ENCODE peak calls at places on chromosome 5, in six cellular contexts. X is fibroblast of lung, E is lung, G is uterus, S is heart left ventricle, B is thoracic aorta. Y is an unnamed sample.

GRCh38 chr5:72467987-72468386 is 39.2 kb downstream of the ZNF366 start:
- DNase-seq in B (no peak), G (no peak), X (peak; percentile 80), S (no peak), E (no peak), Y (no peak)

GRCh38 chr5:54438601-54439399 is 16.7 kb upstream of the HSPB3 start:
- DNase-seq in S (no peak), X (no peak), E (no peak), B (no peak), G (no peak), Y (no peak)

GRCh38 chr5:7881816-7882215 is 12.9 kb downstream of the MTRR start:
- DNase-seq in B (no peak), X (no peak), G (no peak), S (no peak), E (no peak), Y (no peak)

GRCh38 chr5:122924203-122924602 is 78.8 kb downstream of the SNX24 start:
- DNase-seq in G (no peak), S (no peak), X (peak; percentile 65), B (no peak), E (no peak), Y (no peak)

GRCh38 chr5:104778-105296 is 12.9 kb downstream of the PLEKHG4B start:
- DNase-seq in G (no peak), X (no peak), E (no peak), S (no peak), B (no peak), Y (no peak)

GRCh38 chr5:143183989-143184388 is 219.5 kb downstream of the NR3C1 start:
- DNase-seq in G (no peak), B (no peak), S (no peak), E (no peak), X (no peak), Y (no peak)

GRCh38 chr5:95861221-95861857 is 38.8 kb upstream of the GLRX start:
- DNase-seq in X (peak; percentile 97), E (peak; percentile 67), S (peak; percentile 68), G (peak; percentile 76), B (peak; percentile 50), Y (peak; percentile 93)

GRCh38 chr5:75363726-75364495 is 26.9 kb downstream of the HMGCR start:
- DNase-seq in S (peak; percentile 52), G (no peak), B (no peak), E (peak; percentile 51), X (peak; percentile 35), Y (no peak)

GRCh38 chr5:160469156-160470144 is 47.8 kb downstream of the PTTG1 start:
- DNase-seq in E (no peak), X (peak; percentile 18), G (no peak), B (no peak), S (no peak), Y (no peak)

GRCh38 chr5:160470437-160471341 is 49.0 kb downstream of the PTTG1 start:
- DNase-seq in B (no peak), G (peak; percentile 15), E (no peak), S (no peak), X (peak; percentile 68), Y (peak; percentile 29)

GRCh38 chr5:160466889-160467554 is 45.4 kb downstream of the PTTG1 start:
- DNase-seq in B (no peak), S (no peak), G (no peak), X (peak; percentile 8), E (no peak), Y (no peak)

GRCh38 chr5:160467555-160468418 is 46.1 kb downstream of the PTTG1 start:
- DNase-seq in G (peak; percentile 21), S (peak; percentile 78), E (peak; percentile 78), B (no peak), X (peak; percentile 79), Y (peak; percentile 72)

GRCh38 chr5:160468576-160468975 is 46.9 kb downstream of the PTTG1 start:
- DNase-seq in S (no peak), E (no peak), B (no peak), X (no peak), G (no peak), Y (no peak)
- H3K4me3 ChIP-seq in S (peak overlapping the region; percentile 55), E (no peak overlapping the region), B (no peak overlapping the region), X (no peak overlapping the region), G (no peak overlapping the region), Y (no peak overlapping the region)

GRCh38 chr5:81820315-81820636 is 69.4 kb upstream of the SSBP2 start:
- DNase-seq in B (no peak), X (no peak), E (no peak), G (no peak), S (no peak), Y (no peak)

GRCh38 chr5:81817086-81817485 is 66.2 kb upstream of the SSBP2 start:
- DNase-seq in S (no peak), B (no peak), G (no peak), X (no peak), E (no peak), Y (no peak)

GRCh38 chr5:81815318-81815717 is 64.4 kb upstream of the SSBP2 start:
- DNase-seq in B (no peak), S (no peak), G (no peak), E (no peak), X (no peak), Y (no peak)

GRCh38 chr5:81817980-81818379 is 67.1 kb upstream of the SSBP2 start:
- DNase-seq in S (no peak), X (no peak), B (no peak), E (no peak), G (no peak), Y (no peak)

GRCh38 chr5:81819556-81820314 is 68.8 kb upstream of the SSBP2 start:
- DNase-seq in S (no peak), X (peak; percentile 68), G (no peak), E (no peak), B (no peak), Y (no peak)
- H3K27ac ChIP-seq in S (no peak overlapping the region), X (no peak overlapping the region), G (no peak overlapping the region), E (no peak overlapping the region), B (no peak overlapping the region), Y (no peak overlapping the region)

GRCh38 chr5:91128604-91129003 is 254.5 kb downstream of the ARRDC3 start:
- DNase-seq in X (no peak), E (no peak), S (no peak), G (no peak), B (no peak), Y (no peak)

GRCh38 chr5:91126448-91126847 is 256.7 kb downstream of the ARRDC3 start:
- DNase-seq in G (no peak), B (no peak), E (no peak), X (peak; percentile 93), S (no peak), Y (no peak)

GRCh38 chr5:91127682-91128081 is 255.4 kb downstream of the ARRDC3 start:
- DNase-seq in B (no peak), E (no peak), X (no peak), S (no peak), G (no peak), Y (no peak)

GRCh38 chr5:91125916-91126315 is 257.2 kb downstream of the ARRDC3 start:
- DNase-seq in E (no peak), B (no peak), G (no peak), S (no peak), X (peak; percentile 39), Y (no peak)

GRCh38 chr5:91126888-91127287 is 256.2 kb downstream of the ARRDC3 start:
- DNase-seq in S (no peak), B (no peak), X (no peak), E (no peak), G (no peak), Y (no peak)
- H3K4me3 ChIP-seq in S (no peak overlapping the region), B (no peak overlapping the region), X (no peak overlapping the region), E (no peak overlapping the region), G (no peak overlapping the region), Y (no peak overlapping the region)

DNA sequence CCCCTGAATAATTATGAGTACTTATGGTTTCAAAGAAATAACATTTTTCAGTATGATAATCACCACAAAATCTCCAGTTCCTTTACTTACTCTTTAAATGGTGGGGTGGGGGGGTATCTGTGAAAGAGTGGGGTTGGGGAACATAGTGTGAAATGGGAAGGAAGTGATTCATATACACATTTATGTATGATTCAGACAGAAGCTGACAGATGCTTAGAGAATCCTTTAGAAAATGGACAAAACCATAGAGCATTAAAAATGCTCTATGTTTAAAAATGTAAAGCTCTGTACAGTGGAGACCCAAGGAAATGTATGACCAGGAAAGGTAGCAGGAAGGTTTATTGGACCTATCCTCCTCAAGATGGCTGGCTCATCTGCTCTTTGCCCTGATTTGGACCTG is 267.5 kb upstream of the GRIA1 start:
- DNase-seq in G (no peak), B (no peak), E (no peak), S (no peak), X (peak; percentile 70), Y (no peak)
- H3K27ac ChIP-seq in G (no peak overlapping the region), B (no peak overlapping the region), E (no peak overlapping the region), S (no peak overlapping the region), X (no peak overlapping the region), Y (no peak overlapping the region)

GRCh38 chr5:150143725-150144058 is 12.0 kb downstream of the PDGFRB start:
- DNase-seq in E (no peak), G (peak; percentile 60), S (no peak), B (no peak), X (no peak), Y (no peak)

GRCh38 chr5:150144211-150144801 is 11.3 kb downstream of the PDGFRB start:
- DNase-seq in X (peak; percentile 82), B (peak; percentile 39), G (peak; percentile 87), E (peak; percentile 35), S (peak; percentile 84), Y (peak; percentile 74)

GRCh38 chr5:150142800-150143724 is 12.6 kb downstream of the PDGFRB start:
- DNase-seq in G (peak; percentile 96), B (peak; percentile 77), X (peak; percentile 96), S (peak; percentile 75), E (peak; percentile 64), Y (peak; percentile 96)

GRCh38 chr5:150146235-150146634 is 9.4 kb downstream of the PDGFRB start:
- DNase-seq in B (no peak), G (no peak), S (no peak), E (no peak), X (no peak), Y (no peak)

GRCh38 chr5:150144876-150145275 is 10.8 kb downstream of the PDGFRB start:
- DNase-seq in G (no peak), B (no peak), X (no peak), S (no peak), E (no peak), Y (no peak)
- H3K4me3 ChIP-seq in G (peak overlapping the region; percentile 24), B (peak overlapping the region; percentile 35), X (peak overlapping the region; percentile 43), S (peak overlapping the region; percentile 37), E (no peak overlapping the region), Y (peak overlapping the region; percentile 37)

Y was measured in tibial artery.